ENCODE peak calls at places on chromosomes 13 and 19, in seven cellular contexts. U, I, K, N, Y, V and O are unnamed samples.

GRCh38 chr19:47134533-47134932 is 3.9 kb downstream of the SAE1 start:
- DNase-seq in K (no peak), I (no peak), U (no peak), N (no peak), V (no peak), Y (no peak), O (no peak)

GRCh38 chr19:8446055-8446709 is 1.4 kb downstream of the HNRNPM start:
- DNase-seq in V (peak; percentile 27), Y (no peak), U (no peak), I (no peak), K (no peak), N (no peak), O (no peak)

GRCh38 chr13:83996415-83996814 is 114.1 kb upstream of the SLITRK1 start:
- DNase-seq in U (no peak), V (no peak), K (no peak), I (no peak), N (no peak), Y (no peak), O (no peak)

GRCh38 chr19:3968556-3969434 is 2.1 kb downstream of the DAPK3 start:
- DNase-seq in I (peak; percentile 79), K (peak; percentile 99), Y (peak; percentile 79), U (no peak), V (peak; percentile 98), N (no peak), O (peak; percentile 94)

GRCh38 chr19:17829855-17830566 is 8.7 kb upstream of the INSL3 start:
- DNase-seq in Y (peak; percentile 33), N (no peak), V (no peak), I (no peak), K (no peak), U (no peak), O (no peak)

GRCh38 chr19:33904681-33905080 is 108.0 kb downstream of the KCTD15 start:
- DNase-seq in V (no peak), U (no peak), Y (no peak), K (no peak), N (no peak), I (no peak), O (no peak)

GRCh38 chr13:36086117-36086516 is 45.1 kb downstream of the DCLK1 start:
- DNase-seq in Y (no peak), K (no peak), V (no peak), N (no peak), U (no peak), I (no peak), O (no peak)

GRCh38 chr13:72290962-72291681 is 424.1 kb upstream of the DACH1 start:
- DNase-seq in N (no peak), U (no peak), V (no peak), Y (no peak), I (no peak), K (peak; percentile 80), O (no peak)

GRCh38 chr13:110820311-110820710 is 94.6 kb downstream of the ANKRD10 start:
- DNase-seq in I (no peak), N (no peak), V (no peak), Y (no peak), U (no peak), K (no peak), O (no peak)

GRCh38 chr19:30402790-30403189 is 30.6 kb downstream of the ZNF536 start:
- DNase-seq in N (no peak), K (no peak), Y (no peak), U (no peak), V (no peak), I (no peak), O (no peak)

GRCh38 chr13:46751811-46752635 is 44.9 kb downstream of the ESD start:
- DNase-seq in Y (no peak), N (peak; percentile 55), V (no peak), I (no peak), U (peak; percentile 73), K (no peak), O (no peak)

GRCh38 chr13:39105110-39105509 is 66.9 kb downstream of the NHLRC3 start:
- DNase-seq in V (no peak), K (no peak), N (no peak), Y (no peak), U (no peak), I (no peak), O (no peak)

GRCh38 chr19:10568444-10568825 is 344 bp downstream of the CDKN2D start:
- DNase-seq in K (no peak), V (no peak), Y (peak; percentile 63), I (no peak), U (peak; percentile 66), N (no peak), O (no peak)

GRCh38 chr19:39223703-39224279 is 19.7 kb upstream of the SYCN start:
- DNase-seq in V (no peak), I (no peak), U (no peak), Y (no peak), N (peak; percentile 19), K (no peak), O (no peak)

GRCh38 chr13:49086711-49087110 is 111.0 kb downstream of the FNDC3A start:
- DNase-seq in U (no peak), K (no peak), V (no peak), Y (no peak), I (no peak), N (no peak), O (no peak)

GRCh38 chr13:108322206-108322824 is 52.8 kb downstream of the TNFSF13B start:
- DNase-seq in Y (no peak), I (no peak), U (no peak), K (no peak), N (peak; percentile 57), V (no peak), O (no peak)

GRCh38 chr13:31201341-31202024 is 1.7 kb downstream of the B3GLCT start:
- DNase-seq in I (no peak), U (no peak), Y (no peak), N (no peak), K (no peak), V (peak; percentile 77), O (peak; percentile 66)

GRCh38 chr13:109654341-109655205 is 131.8 kb downstream of the IRS2 start:
- DNase-seq in V (no peak), Y (no peak), K (peak; percentile 52), U (no peak), N (no peak), I (no peak), O (no peak)

GRCh38 chr19:13165091-13165997 is 15.1 kb downstream of the IER2 start:
- DNase-seq in Y (no peak), I (no peak), K (no peak), V (no peak), N (no peak), U (no peak), O (no peak)

GRCh38 chr13:78137404-78138142 is 218.9 kb upstream of the EDNRB start:
- DNase-seq in N (peak; percentile 34), Y (no peak), U (no peak), K (no peak), V (no peak), I (no peak), O (no peak)

GRCh38 chr19:31139871-31140505 is 209.2 kb downstream of the TSHZ3 start:
- DNase-seq in V (no peak), K (no peak), I (no peak), N (no peak), U (no peak), Y (no peak), O (no peak)

GRCh38 chr13:77262198-77262597 is 64.7 kb downstream of the MYCBP2 start:
- DNase-seq in I (no peak), K (no peak), U (no peak), V (no peak), N (no peak), Y (no peak), O (no peak)

GRCh38 chr13:114071441-114071840 is 61.0 kb downstream of the RASA3 start:
- DNase-seq in Y (no peak), N (no peak), I (peak; percentile 9), U (no peak), V (peak; percentile 49), K (no peak), O (no peak)

GRCh38 chr19:485583-486236 is 10.6 kb upstream of the MADCAM1 start:
- DNase-seq in U (no peak), Y (no peak), V (peak; percentile 83), I (peak; percentile 53), N (no peak), K (no peak), O (peak; percentile 42)

GRCh38 chr13:38875186-38875875 is 115.3 kb downstream of the STOML3 start:
- DNase-seq in Y (no peak), N (no peak), K (no peak), V (no peak), U (no peak), I (no peak), O (no peak)

GRCh38 chr19:49431330-49431749 is 6.2 kb downstream of the GFY start:
- DNase-seq in I (no peak), Y (no peak), K (no peak), V (no peak), N (no peak), U (peak; percentile 33), O (no peak)

GRCh38 chr19:10551698-10552301 is 8.1 kb downstream of the ATG4D start:
- DNase-seq in I (no peak), V (no peak), U (peak; percentile 60), Y (peak; percentile 46), K (peak; percentile 47), N (peak; percentile 28), O (no peak)

GRCh38 chr13:109055850-109056249 is 426.4 kb downstream of the MYO16 start:
- DNase-seq in N (no peak), V (no peak), Y (no peak), U (no peak), I (no peak), K (no peak), O (no peak)

GRCh38 chr13:113918981-113919646 is 54.8 kb downstream of the C13orf46 start:
- DNase-seq in K (peak; percentile 58), N (no peak), V (peak; percentile 56), U (no peak), I (no peak), Y (no peak), O (peak; percentile 50)

GRCh38 chr13:50123515-50123861 is 108.2 kb downstream of the KCNRG start:
- DNase-seq in N (no peak), U (no peak), V (no peak), K (no peak), I (no peak), Y (no peak), O (no peak)
- H3K4me1 ChIP-seq in N (peaks cover 59% of the 10 kb centered on the region), U (peaks cover 23% of the 10 kb centered on the region), V (no peaks in the 10 kb centered on the region), K (peaks cover 21% of the 10 kb centered on the region), I (peaks cover 29% of the 10 kb centered on the region), Y (peaks cover 26% of the 10 kb centered on the region), O (peaks cover 68% of the 10 kb centered on the region)

GRCh38 chr19:1827566-1828278 is 15.6 kb upstream of the ATP8B3 start:
- DNase-seq in I (no peak), Y (no peak), U (no peak), N (no peak), V (no peak), K (no peak), O (no peak)
- H3K9me3 ChIP-seq in I (no peaks in the 10 kb centered on the region), Y (no peaks in the 10 kb centered on the region), U (no peaks in the 10 kb centered on the region), N (no peaks in the 10 kb centered on the region), V (no peaks in the 10 kb centered on the region), K (no peaks in the 10 kb centered on the region), O (no peaks in the 10 kb centered on the region)

GRCh38 chr13:34990399-34991224 is 48.5 kb downstream of the NBEA start:
- DNase-seq in Y (no peak), K (no peak), U (no peak), I (no peak), V (no peak), N (no peak), O (no peak)
- H3K4me3 ChIP-seq in Y (no peak overlapping the region), K (no peak overlapping the region), U (no peak overlapping the region), I (no peak overlapping the region), V (no peak overlapping the region), N (no peak overlapping the region), O (no peak overlapping the region)

GRCh38 chr19:45045671-45046353 is 7.0 kb downstream of the CLASRP start:
- DNase-seq in U (no peak), N (no peak), K (no peak), V (no peak), Y (no peak), I (no peak), O (no peak)
- H3K4me1 ChIP-seq in U (peaks cover 26% of the 10 kb centered on the region), N (peaks cover 29% of the 10 kb centered on the region), K (no peaks in the 10 kb centered on the region), V (no peaks in the 10 kb centered on the region), Y (peaks cover 42% of the 10 kb centered on the region), I (peaks cover 23% of the 10 kb centered on the region), O (no peaks in the 10 kb centered on the region)